ENCODE peak calls at places on chromosome 21, in seven cellular contexts. R, G, Y, J, W, Z and N are unnamed samples.
A peak's percentile ranks its signal among the peaks of the same experiment; 100 is the strongest.

GRCh38 chr21:35467536-35467935 is 418.4 kb upstream of the RUNX1 start:
- DNase-seq in R (no peak), G (no peak), Y (no peak), J (no peak), W (no peak), Z (peak; percentile 68), N (no peak)

GRCh38 chr21:35783686-35784085 is 276.6 kb downstream of the SETD4 start:
- DNase-seq in R (no peak), G (no peak), Y (no peak), J (no peak), W (no peak), Z (no peak), N (peak; percentile 35)

GRCh38 chr21:20968391-20968790 is 29.8 kb upstream of the NCAM2 start:
- DNase-seq in R (no peak), G (no peak), Y (no peak), J (no peak), W (no peak), Z (no peak), N (no peak)

GRCh38 chr21:16870116-16870515 is 642.7 kb upstream of the CXADR start:
- DNase-seq in R (no peak), G (no peak), Y (no peak), J (no peak), W (no peak), Z (no peak), N (no peak)

GRCh38 chr21:45544449-45545235 is 2.4 kb upstream of the SLC19A1 start:
- DNase-seq in R (no peak), G (no peak), Y (no peak), J (no peak), W (no peak), Z (no peak), N (no peak)

GRCh38 chr21:44966135-44967081 is 26.6 kb downstream of the SLX9 start:
- DNase-seq in R (no peak), G (no peak), Y (no peak), J (no peak), W (no peak), Z (no peak), N (no peak)

GRCh38 chr21:16554522-16554921 is 824.7 kb downstream of the USP25 start:
- DNase-seq in R (no peak), G (no peak), Y (no peak), J (no peak), W (no peak), Z (no peak), N (no peak)

GRCh38 chr21:16792155-16792554 is 720.7 kb upstream of the CXADR start:
- DNase-seq in R (no peak), G (no peak), Y (no peak), J (no peak), W (no peak), Z (no peak), N (no peak)

GRCh38 chr21:34914239-34914638 is 134.9 kb downstream of the RUNX1 start:
- DNase-seq in R (no peak), G (no peak), Y (no peak), J (no peak), W (no peak), Z (no peak), N (no peak)

GRCh38 chr21:45948576-45949141 is 32.9 kb upstream of the COL6A1 start:
- DNase-seq in R (no peak), G (no peak), Y (no peak), J (no peak), W (no peak), Z (no peak), N (no peak)

GRCh38 chr21:15247613-15248012 is 182.8 kb upstream of the NRIP1 start:
- DNase-seq in R (no peak), G (no peak), Y (no peak), J (no peak), W (no peak), Z (no peak), N (no peak)

GRCh38 chr21:39196838-39197237 is 13.6 kb upstream of the PSMG1 start:
- DNase-seq in R (no peak), G (no peak), Y (no peak), J (no peak), W (no peak), Z (no peak), N (no peak)

GRCh38 chr21:28479660-28480059 is 513.0 kb downstream of the LTN1 start:
- DNase-seq in R (no peak), G (no peak), Y (no peak), J (no peak), W (no peak), Z (no peak), N (no peak)

GRCh38 chr21:39088831-39089380 is 94.3 kb downstream of the PSMG1 start:
- DNase-seq in R (no peak), G (no peak), Y (no peak), J (no peak), W (no peak), Z (peak; percentile 68), N (no peak)

GRCh38 chr21:44925027-44925755 is 4.5 kb upstream of the ITGB2 start:
- DNase-seq in R (no peak), G (no peak), Y (no peak), J (no peak), W (no peak), Z (no peak), N (peak; percentile 88)

GRCh38 chr21:43211085-43212071 is 42.6 kb downstream of the CRYAA start:
- DNase-seq in R (peak; percentile 56), G (no peak), Y (no peak), J (no peak), W (peak; percentile 78), Z (no peak), N (no peak)

GRCh38 chr21:21730524-21730923 is 732.3 kb downstream of the NCAM2 start:
- DNase-seq in R (no peak), G (no peak), Y (no peak), J (no peak), W (no peak), Z (no peak), N (no peak)

GRCh38 chr21:45322960-45323461 is 35.3 kb upstream of the POFUT2 start:
- DNase-seq in R (no peak), G (no peak), Y (no peak), J (peak; percentile 20), W (no peak), Z (no peak), N (no peak)

GRCh38 chr21:36706482-36706852 is 7.6 kb downstream of the SIM2 start:
- DNase-seq in R (no peak), G (no peak), Y (no peak), J (no peak), W (no peak), Z (no peak), N (no peak)

GRCh38 chr21:43902441-43902840 is 37.4 kb downstream of the AGPAT3 start:
- DNase-seq in R (no peak), G (no peak), Y (no peak), J (no peak), W (no peak), Z (no peak), N (no peak)

GRCh38 chr21:33403786-33404571 is 766 bp downstream of the IFNGR2 start:
- DNase-seq in R (peak; percentile 72), G (peak; percentile 52), Y (no peak), J (peak; percentile 74), W (peak; percentile 60), Z (peak; percentile 39), N (no peak)

GRCh38 chr21:14737922-14738321 is 191.8 kb upstream of the SAMSN1 start:
- DNase-seq in R (no peak), G (peak; percentile 9), Y (no peak), J (no peak), W (no peak), Z (peak; percentile 3), N (peak; percentile 4)

GRCh38 chr21:16741228-16741665 is 771.6 kb upstream of the CXADR start:
- DNase-seq in R (no peak), G (no peak), Y (no peak), J (no peak), W (no peak), Z (no peak), N (no peak)

GRCh38 chr21:41319273-41319672 is 2.7 kb downstream of the FAM3B start:
- DNase-seq in R (no peak), G (no peak), Y (no peak), J (no peak), W (no peak), Z (no peak), N (no peak)

GRCh38 chr21:31985398-31985797 is 112.6 kb downstream of the HUNK start:
- DNase-seq in R (no peak), G (no peak), Y (no peak), J (no peak), W (no peak), Z (no peak), N (no peak)

GRCh38 chr21:28833609-28834008 is 159.1 kb downstream of the LTN1 start:
- DNase-seq in R (no peak), G (no peak), Y (no peak), J (no peak), W (no peak), Z (no peak), N (no peak)

GRCh38 chr21:24023936-24024335 is 1583.3 kb downstream of the MRPL39 start:
- DNase-seq in R (no peak), G (no peak), Y (no peak), J (no peak), W (peak; percentile 28), Z (no peak), N (no peak)

GRCh38 chr21:42061195-42061865 is 9.8 kb upstream of the UMODL1 start:
- DNase-seq in R (no peak), G (peak; percentile 88), Y (no peak), J (no peak), W (no peak), Z (no peak), N (no peak)

GRCh38 chr21:46188226-46189212 is 4.3 kb upstream of the SPATC1L start:
- DNase-seq in R (no peak), G (no peak), Y (no peak), J (peak; percentile 61), W (peak; percentile 67), Z (peak; percentile 61), N (peak; percentile 8)

GRCh38 chr21:46226920-46227599 is 1.5 kb downstream of the LSS start:
- DNase-seq in R (no peak), G (peak; percentile 47), Y (no peak), J (no peak), W (no peak), Z (peak; percentile 12), N (no peak)